ENCODE peak calls at places on chromosomes 6 and 20, in eight cellular contexts. C is pancreas, X is body of pancreas, O is OCI-LY7, K is MM.1S, E is psoas muscle, T is fibroblast of the aortic adventitia, D is AG04450. W is an unnamed sample.

GRCh38 chr6:146651482-146651863 is 52.7 kb downstream of the ADGB start:
- DNase-seq in C (no peak), X (no peak), O (no peak), K (no peak), E (no peak), T (no peak), D (no peak), W (no peak)

GRCh38 chr6:163712981-163713380 is 298.5 kb downstream of the QKI start:
- DNase-seq in C (no peak), X (no peak), O (no peak), K (no peak), E (no peak), T (no peak), D (no peak), W (no peak)

GRCh38 chr6:94443701-94444100 is 1024.3 kb upstream of the EPHA7 start:
- DNase-seq in C (no peak), X (no peak), O (no peak), K (no peak), E (no peak), T (no peak), D (no peak), W (no peak)

GRCh38 chr20:38604873-38605303 is 3.3 kb downstream of the ARHGAP40 start:
- DNase-seq in C (no peak), X (no peak), O (no peak), K (no peak), E (no peak), T (no peak), D (no peak), W (no peak)

GRCh38 chr6:28658475-28659249 is 133.0 kb downstream of the GPX5 start:
- DNase-seq in C (no peak), X (no peak), O (peak; percentile 23), K (no peak), E (no peak), T (peak; percentile 16), D (no peak), W (no peak)

GRCh38 chr6:36368921-36369880 is 18.3 kb downstream of the ETV7 start:
- DNase-seq in C (no peak), X (no peak), O (no peak), K (no peak), E (peak; percentile 72), T (peak; percentile 84), D (peak; percentile 38), W (peak; percentile 94)

GRCh38 chr20:48758206-48758820 is 69.5 kb downstream of the PREX1 start:
- DNase-seq in C (no peak), X (no peak), O (no peak), K (no peak), E (no peak), T (no peak), D (no peak), W (no peak)

GRCh38 chr20:48339147-48339985 is 488.4 kb downstream of the PREX1 start:
- DNase-seq in C (no peak), X (peak; percentile 11), O (no peak), K (no peak), E (no peak), T (peak; percentile 78), D (peak; percentile 41), W (no peak)

GRCh38 chr6:42338573-42339218 is 113.0 kb downstream of the TRERF1 start:
- DNase-seq in C (no peak), X (no peak), O (no peak), K (no peak), E (no peak), T (peak; percentile 98), D (peak; percentile 95), W (peak; percentile 97)

GRCh38 chr6:166569206-166569605 is 17.3 kb downstream of the RAMACL start:
- DNase-seq in C (no peak), X (no peak), O (no peak), K (no peak), E (no peak), T (no peak), D (no peak), W (no peak)

GRCh38 chr6:4577406-4577805 is 198.8 kb upstream of the CDYL start:
- DNase-seq in C (no peak), X (peak; percentile 32), O (no peak), K (no peak), E (no peak), T (peak; percentile 98), D (peak; percentile 97), W (peak; percentile 67)

GRCh38 chr6:3773696-3774298 is 22.3 kb upstream of the PXDC1 start:
- DNase-seq in C (no peak), X (peak; percentile 62), O (no peak), K (no peak), E (no peak), T (peak; percentile 80), D (no peak), W (no peak)

GRCh38 chr6:140602431-140602836 is 1228.0 kb upstream of the CITED2 start:
- DNase-seq in C (no peak), X (no peak), O (no peak), K (no peak), E (no peak), T (no peak), D (no peak), W (no peak)

GRCh38 chr20:46994341-46994740 is 99.7 kb downstream of the EYA2 start:
- DNase-seq in C (no peak), X (peak; percentile 36), O (peak; percentile 87), K (peak; percentile 98), E (no peak), T (no peak), D (no peak), W (no peak)

GRCh38 chr20:25251558-25251957 is 3.7 kb downstream of the PYGB start:
- DNase-seq in C (no peak), X (no peak), O (no peak), K (no peak), E (no peak), T (no peak), D (no peak), W (no peak)

GRCh38 chr6:112879920-112880413 is 532.8 kb downstream of the RFPL4B start:
- DNase-seq in C (peak; percentile 63), X (peak; percentile 36), O (peak; percentile 55), K (no peak), E (peak; percentile 50), T (no peak), D (no peak), W (no peak)

GRCh38 chr20:24964518-24964838 is 15.4 kb downstream of the CST7 start:
- DNase-seq in C (no peak), X (peak; percentile 27), O (no peak), K (no peak), E (no peak), T (no peak), D (no peak), W (no peak)

GRCh38 chr20:60024245-60024644 is 66.0 kb downstream of the CDH26 start:
- DNase-seq in C (no peak), X (no peak), O (no peak), K (no peak), E (no peak), T (no peak), D (no peak), W (no peak)

GRCh38 chr6:116265081-116265829 is 11.4 kb upstream of the TSPYL4 start:
- DNase-seq in C (no peak), X (no peak), O (no peak), K (no peak), E (no peak), T (no peak), D (no peak), W (no peak)

GRCh38 chr6:131914967-131915751 is 36.0 kb downstream of the CCN2 start:
- DNase-seq in C (no peak), X (peak; percentile 83), O (peak; percentile 79), K (peak; percentile 74), E (no peak), T (peak; percentile 90), D (peak; percentile 74), W (no peak)

DNA sequence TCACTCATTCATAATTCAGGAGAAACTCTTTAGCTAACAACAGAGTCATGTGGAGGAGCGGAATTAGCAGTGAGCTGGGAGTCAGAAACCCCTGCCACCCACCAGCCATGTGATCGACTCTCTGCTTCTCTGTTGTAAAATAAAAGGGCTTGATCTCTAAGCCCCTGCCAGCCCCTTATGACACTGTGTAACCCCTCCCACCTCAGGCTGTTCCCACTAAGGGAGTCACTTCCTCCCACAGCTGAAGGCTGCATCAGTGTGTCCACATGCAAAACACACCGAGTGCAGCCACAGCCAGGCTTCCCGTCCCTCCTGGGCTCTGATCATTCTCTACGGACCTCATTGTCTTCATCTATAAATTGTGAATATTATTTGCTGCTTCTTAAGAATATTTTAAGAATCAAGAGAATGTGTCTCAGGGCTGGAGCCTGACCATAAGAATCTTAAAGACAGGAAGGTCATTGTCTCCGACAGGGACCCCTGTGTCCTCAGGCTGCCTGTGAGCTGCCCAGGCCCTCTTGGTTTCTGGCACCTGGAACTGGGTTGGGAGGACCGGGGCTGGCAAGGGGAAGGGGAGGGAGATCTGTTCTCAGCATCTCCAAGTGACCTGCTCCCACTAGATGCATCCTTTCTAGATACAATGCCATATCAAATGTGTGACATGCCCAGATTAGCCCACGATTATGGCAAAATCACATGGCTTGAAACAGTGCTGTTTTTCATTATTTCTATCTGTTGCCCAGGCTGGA is 110.7 kb downstream of the SCML4 start:
- DNase-seq in C (no peak), X (no peak), O (peak; percentile 78), K (no peak), E (no peak), T (no peak), D (no peak), W (no peak)
- H3K4me3 ChIP-seq in C (no peak overlapping the region), X (no peak overlapping the region), O (peak overlapping the region; percentile 55), K (peak overlapping the region; percentile 30), E (peak overlapping the region; percentile 33), T (peak overlapping the region; percentile 0), D (peak overlapping the region; percentile 45), W (no peak overlapping the region)

GRCh38 chr20:37314617-37315292 is 25.3 kb downstream of the MANBAL start:
- DNase-seq in C (no peak), X (no peak), O (no peak), K (no peak), E (peak; percentile 80), T (peak; percentile 65), D (no peak), W (no peak)
- H3K4me3 ChIP-seq in C (no peak overlapping the region), X (no peak overlapping the region), O (peak overlapping the region; percentile 40), K (no peak overlapping the region), E (no peak overlapping the region), T (no peak overlapping the region), D (no peak overlapping the region), W (no peak overlapping the region)

DNA sequence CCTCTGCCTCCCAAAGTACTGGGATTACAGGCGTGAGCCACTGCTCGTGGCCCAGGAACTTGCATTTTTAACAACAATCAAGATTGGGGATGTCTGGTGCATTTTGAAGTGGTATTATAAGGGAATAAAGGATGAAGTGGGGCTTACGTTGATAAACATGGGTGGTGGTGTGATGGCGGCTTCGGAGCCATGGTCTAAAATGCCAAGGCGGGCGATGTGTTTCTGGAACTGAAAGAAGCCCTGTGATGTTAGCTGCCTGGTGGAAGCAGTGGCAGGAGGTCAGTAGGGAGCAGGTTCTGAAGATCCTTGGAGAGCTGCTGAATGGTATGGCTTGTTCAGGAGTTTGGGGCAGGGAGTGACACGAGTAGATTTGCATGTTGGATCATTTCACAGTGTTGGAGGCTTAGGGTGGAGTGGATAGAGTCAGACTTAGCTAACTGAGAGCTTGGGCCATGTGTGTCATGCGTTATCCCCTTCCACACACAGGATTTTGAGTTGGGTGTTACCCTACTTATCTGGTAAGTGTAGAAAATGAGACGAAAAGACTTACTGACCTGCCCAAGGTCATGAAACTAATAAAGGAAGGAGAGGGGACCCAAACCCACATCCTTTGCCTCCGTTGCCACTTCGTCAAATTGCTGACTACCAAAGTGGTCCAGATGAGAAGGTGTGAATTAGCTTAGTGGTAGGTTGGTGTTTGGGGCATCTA is 1.5 kb downstream of the NELFCD start:
- DNase-seq in C (no peak), X (no peak), O (no peak), K (no peak), E (no peak), T (no peak), D (no peak), W (no peak)
- H3K4me3 ChIP-seq in C (no peak overlapping the region), X (no peak overlapping the region), O (peak overlapping the region; percentile 96), K (no peak overlapping the region), E (peak overlapping the region; percentile 70), T (peak overlapping the region; percentile 70), D (peak overlapping the region; percentile 84), W (peak overlapping the region; percentile 83)

GRCh38 chr20:5971203-5971602 is 20.8 kb downstream of the MCM8 start:
- DNase-seq in C (no peak), X (no peak), O (no peak), K (no peak), E (no peak), T (no peak), D (no peak), W (no peak)
- H3K4me3 ChIP-seq in C (no peak overlapping the region), X (no peak overlapping the region), O (no peak overlapping the region), K (no peak overlapping the region), E (no peak overlapping the region), T (no peak overlapping the region), D (no peak overlapping the region), W (no peak overlapping the region)

W was measured in AG09309.